ENCODE peak calls at places on chromosomes 5 and 9, in ten cellular contexts. S, B, G, L, E, H, Z, X, V and C are unnamed samples.

GRCh38 chr9:35905912-35906679 is at the start of gene HRCT1:
- DNase-seq in E (peak), G (peak), L (peak), H (no peak), V (no peak), S (no peak), B (no peak), X (peak), Z (peak), C (peak)

GRCh38 chr5:143698534-143698933 is 113.4 kb upstream of the HMHB1 start:
- DNase-seq in H (no peak), Z (no peak), L (no peak), B (no peak), S (no peak), X (no peak), E (no peak), V (no peak), G (no peak), C (no peak)

GRCh38 chr5:75337366-75338021 is 474 bp downstream of the HMGCR start:
- DNase-seq in L (peak), Z (peak), H (no peak), B (no peak), V (peak), G (no peak), S (no peak), E (peak), X (no peak), C (no peak)

GRCh38 chr9:130423272-130423671 is 21.5 kb upstream of the ASS1 start:
- DNase-seq in B (no peak), Z (no peak), L (no peak), X (no peak), S (no peak), H (no peak), G (no peak), E (no peak), V (peak), C (no peak)

GRCh38 chr9:123316053-123316718 is 39.8 kb upstream of the CRB2 start:
- DNase-seq in B (no peak), L (no peak), V (no peak), X (no peak), S (no peak), E (no peak), H (no peak), Z (no peak), G (no peak), C (no peak)

GRCh38 chr9:63816742-63817621 is 1468.0 kb downstream of the FOXD4L5 start:
- DNase-seq in E (peak), L (peak), S (peak), Z (peak), H (peak), V (peak), B (no peak), X (peak), G (peak), C (no peak)

GRCh38 chr5:121031487-121031886 is 567.4 kb downstream of the PRR16 start:
- DNase-seq in Z (no peak), L (no peak), H (no peak), V (peak), E (peak), X (no peak), B (no peak), S (no peak), G (no peak), C (no peak)

GRCh38 chr9:4640027-4640426 is 22.1 kb upstream of the PLPP6 start:
- DNase-seq in L (no peak), H (peak), V (peak), G (no peak), S (peak), E (peak), Z (peak), B (no peak), X (peak), C (no peak)

GRCh38 chr5:82106806-82107205 is 135.0 kb downstream of the ATG10 start:
- DNase-seq in B (no peak), Z (no peak), X (peak), S (peak), H (no peak), L (no peak), E (no peak), V (no peak), G (no peak), C (no peak)

GRCh38 chr5:64811050-64811640 is 42.4 kb downstream of the CWC27 start:
- DNase-seq in S (peak), Z (no peak), G (no peak), H (peak), L (no peak), V (peak), X (peak), E (peak), B (no peak), C (peak)

GRCh38 chr9:114132550-114132918 is 22.8 kb upstream of the COL27A1 start:
- DNase-seq in S (no peak), G (no peak), H (no peak), L (no peak), B (no peak), Z (no peak), V (no peak), E (no peak), X (no peak), C (no peak)

GRCh38 chr9:72812622-72813111 is 140.2 kb downstream of the ALDH1A1 start:
- DNase-seq in X (no peak), L (no peak), B (no peak), Z (no peak), S (no peak), H (no peak), G (no peak), E (no peak), V (no peak), C (no peak)

GRCh38 chr5:21152611-21153010 is 1164.6 kb upstream of the CDH18 start:
- DNase-seq in G (no peak), E (peak), H (no peak), Z (no peak), V (no peak), X (peak), B (no peak), L (no peak), S (no peak), C (peak)

GRCh38 chr5:91038180-91038808 is 344.8 kb downstream of the ARRDC3 start:
- DNase-seq in H (no peak), B (no peak), X (no peak), Z (no peak), V (no peak), S (peak), L (no peak), G (no peak), E (peak), C (no peak)

GRCh38 chr5:79227484-79227995 is 8.4 kb upstream of the JMY start:
- DNase-seq in E (peak), L (no peak), V (no peak), S (no peak), G (no peak), Z (no peak), H (no peak), B (no peak), X (no peak), C (no peak)

DNA sequence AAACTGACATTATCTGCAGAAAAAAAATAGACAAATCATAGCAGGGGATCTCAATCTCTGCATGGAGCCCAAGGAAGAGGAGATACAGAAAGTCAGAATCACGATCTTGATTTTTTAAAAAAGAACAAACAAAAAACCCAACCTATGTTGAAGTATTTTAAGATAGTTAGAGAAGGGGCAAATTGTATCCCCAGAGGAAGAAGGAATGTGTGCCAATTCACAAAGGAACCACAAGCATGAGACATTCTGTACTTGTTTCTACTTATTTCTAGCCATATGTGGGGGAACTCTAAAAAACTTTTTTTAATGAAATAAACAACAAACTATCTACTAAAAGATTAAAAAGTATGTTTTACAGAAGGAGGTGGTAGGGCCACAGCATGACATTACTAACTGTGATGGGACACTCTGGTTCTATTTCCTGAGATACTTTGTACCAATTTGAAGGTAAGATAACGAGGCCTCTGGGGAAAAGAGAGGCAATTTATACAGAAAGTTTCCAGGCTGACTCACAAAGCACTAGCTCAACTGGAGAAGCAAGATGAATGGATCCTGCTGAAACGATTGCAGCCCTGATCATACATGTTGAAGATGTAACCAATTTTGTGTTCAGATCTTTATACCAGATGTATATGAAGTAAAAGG is 22.5 kb downstream of the RANBP3L start:
- DNase-seq in S (no peak), G (no peak), X (peak), Z (peak), E (peak), L (no peak), H (no peak), V (no peak), B (no peak), C (no peak)
- H3K4me3 ChIP-seq in S (no peak), G (peak), X (no peak), Z (no peak), E (no peak), L (peak), H (no peak), V (no peak), B (no peak), C (no peak)

GRCh38 chr5:57776035-57776434 is 293.4 kb upstream of the ACTBL2 start:
- DNase-seq in E (no peak), L (no peak), Z (no peak), V (no peak), B (no peak), S (no peak), H (no peak), G (no peak), X (no peak), C (no peak)
- H3K4me3 ChIP-seq in E (no peak), L (no peak), Z (no peak), V (no peak), B (no peak), S (no peak), H (no peak), G (no peak), X (no peak), C (no peak)

DNA sequence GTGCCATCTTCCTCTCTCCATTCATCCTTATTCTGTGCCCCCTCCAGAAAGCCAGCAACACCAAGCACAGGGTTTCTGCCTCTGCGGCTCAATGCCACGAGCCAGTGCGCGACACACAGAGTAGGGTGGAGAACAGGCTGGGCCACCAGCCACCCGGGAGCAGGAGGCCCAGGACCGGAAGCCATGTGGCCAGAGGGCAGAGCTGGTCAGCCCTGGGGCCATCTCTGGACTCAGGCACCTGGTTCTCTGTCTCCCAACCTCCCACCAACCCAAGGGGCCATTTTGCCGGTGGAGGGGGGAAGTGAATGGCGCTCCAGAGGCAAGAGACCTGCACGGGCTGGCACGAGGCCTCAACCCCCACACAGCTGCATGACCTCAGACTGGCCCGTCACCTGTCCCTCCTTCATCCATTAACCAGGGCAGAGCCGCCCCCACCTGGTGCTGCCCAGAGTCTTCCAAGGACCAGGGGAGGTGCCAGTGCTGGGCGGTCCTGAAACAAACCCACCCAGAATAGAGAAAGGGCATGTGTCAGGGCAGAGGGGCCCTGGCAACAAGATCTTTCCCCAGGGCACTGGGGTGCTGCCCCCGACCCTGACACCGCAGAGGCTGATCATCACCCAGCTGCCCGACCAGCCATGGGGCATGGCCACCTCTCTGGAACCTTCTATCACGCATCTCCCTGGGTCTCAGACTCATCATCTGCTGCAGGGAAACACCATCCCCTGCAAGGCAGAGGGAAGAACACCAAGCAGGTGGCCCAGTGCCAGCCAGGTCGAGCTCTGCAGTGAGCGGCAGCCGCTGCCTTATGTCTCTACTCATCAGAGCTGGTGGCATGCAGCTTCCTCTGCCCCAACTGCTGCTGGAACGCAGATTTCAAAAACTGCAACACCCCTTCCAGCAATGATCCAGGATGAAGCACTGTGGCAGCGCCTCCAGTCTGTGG is 11.9 kb downstream of the VAV2 start:
- DNase-seq in X (no peak), Z (no peak), B (no peak), L (no peak), G (no peak), V (no peak), H (no peak), E (no peak), S (no peak), C (no peak)
- H3K4me3 ChIP-seq in X (no peak), Z (no peak), B (no peak), L (no peak), G (no peak), V (no peak), H (no peak), E (no peak), S (no peak), C (no peak)

GRCh38 chr5:54309751-54310432 is 481 bp downstream of the ARL15 start:
- DNase-seq in S (peak), L (no peak), X (peak), Z (peak), B (no peak), H (peak), G (no peak), E (no peak), V (peak), C (no peak)

GRCh38 chr5:54307583-54307982 is 2.8 kb downstream of the ARL15 start:
- DNase-seq in B (no peak), Z (no peak), E (no peak), X (no peak), L (no peak), G (no peak), S (no peak), H (no peak), V (no peak), C (no peak)

GRCh38 chr5:54311178-54311811 is 922 bp upstream of the ARL15 start:
- DNase-seq in X (peak), E (peak), S (peak), H (no peak), G (no peak), V (peak), B (no peak), Z (no peak), L (no peak), C (no peak)

GRCh38 chr5:54310433-54311177 is at the start of gene ARL15:
- DNase-seq in E (peak), X (peak), H (peak), S (peak), B (peak), G (peak), Z (peak), V (peak), L (peak), C (peak)

DNA sequence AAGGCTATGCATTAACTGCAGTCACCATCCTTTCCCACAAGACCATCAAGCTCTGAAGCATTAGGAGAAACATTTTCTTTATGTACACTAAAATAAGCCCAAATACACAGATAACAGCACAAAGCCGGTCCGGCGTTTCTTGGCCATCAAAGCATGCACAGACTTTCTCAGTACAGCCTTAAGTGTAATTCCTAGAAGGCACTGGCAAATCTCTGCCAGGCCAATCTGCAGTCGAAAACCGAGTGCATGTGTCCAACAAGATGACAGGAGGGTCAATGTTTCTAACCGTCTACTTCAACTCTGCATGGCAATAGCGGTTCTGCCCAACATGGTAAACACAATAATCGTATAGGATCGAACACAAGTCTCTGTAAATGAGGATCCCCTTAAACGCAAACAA is 1.1 kb downstream of the ARL15 start:
- DNase-seq in X (peak), S (no peak), E (peak), V (peak), H (peak), G (no peak), Z (peak), L (no peak), B (no peak), C (no peak)
- H3K4me3 ChIP-seq in X (peak), S (peak), E (peak), V (peak), H (peak), G (peak), Z (peak), L (peak), B (peak), C (peak)

DNA sequence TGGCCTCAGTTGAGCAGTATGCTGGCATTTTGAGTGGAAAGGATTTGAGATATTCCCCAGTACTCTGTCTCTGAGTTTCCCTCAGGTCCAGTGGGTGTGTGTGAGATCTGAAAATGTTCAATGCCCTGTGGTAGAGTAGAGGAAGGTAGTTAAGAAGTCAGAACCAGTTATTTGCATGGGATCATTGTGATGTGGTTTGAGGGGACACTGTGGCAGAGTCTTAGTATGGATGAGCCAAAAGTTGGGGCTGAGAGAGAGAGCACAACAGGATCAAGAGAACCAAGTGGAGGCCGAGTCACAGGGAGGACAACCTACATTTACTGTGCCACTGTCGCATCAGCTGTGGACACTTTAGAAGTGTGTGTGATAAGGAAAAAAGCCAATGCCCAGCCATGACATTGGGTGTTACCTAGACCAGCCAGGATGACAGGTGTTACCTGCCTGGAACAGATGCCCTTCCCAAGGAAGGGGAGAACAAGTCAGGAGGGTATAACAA is 128.9 kb upstream of the IL12B start:
- DNase-seq in B (no peak), L (no peak), X (no peak), S (no peak), E (no peak), V (no peak), G (no peak), H (no peak), Z (no peak), C (no peak)
- H3K4me3 ChIP-seq in B (no peak), L (no peak), X (no peak), S (no peak), E (no peak), V (no peak), G (no peak), H (no peak), Z (no peak), C (no peak)

GRCh38 chr5:150136841-150137167 is 18.8 kb downstream of the PDGFRB start:
- DNase-seq in X (no peak), V (no peak), B (no peak), G (no peak), L (no peak), S (no peak), Z (no peak), E (no peak), H (no peak), C (no peak)

GRCh38 chr5:150138551-150139265 is 16.9 kb downstream of the PDGFRB start:
- DNase-seq in L (peak), Z (peak), G (peak), X (peak), H (peak), S (peak), B (no peak), V (peak), E (peak), C (no peak)

GRCh38 chr5:150139334-150139733 is 16.3 kb downstream of the PDGFRB start:
- DNase-seq in H (no peak), B (no peak), Z (no peak), G (no peak), S (no peak), L (no peak), V (no peak), X (peak), E (peak), C (no peak)

GRCh38 chr5:150137168-150137957 is 18.3 kb downstream of the PDGFRB start:
- DNase-seq in H (no peak), S (peak), G (no peak), B (no peak), X (peak), E (no peak), L (no peak), Z (no peak), V (peak), C (no peak)

DNA sequence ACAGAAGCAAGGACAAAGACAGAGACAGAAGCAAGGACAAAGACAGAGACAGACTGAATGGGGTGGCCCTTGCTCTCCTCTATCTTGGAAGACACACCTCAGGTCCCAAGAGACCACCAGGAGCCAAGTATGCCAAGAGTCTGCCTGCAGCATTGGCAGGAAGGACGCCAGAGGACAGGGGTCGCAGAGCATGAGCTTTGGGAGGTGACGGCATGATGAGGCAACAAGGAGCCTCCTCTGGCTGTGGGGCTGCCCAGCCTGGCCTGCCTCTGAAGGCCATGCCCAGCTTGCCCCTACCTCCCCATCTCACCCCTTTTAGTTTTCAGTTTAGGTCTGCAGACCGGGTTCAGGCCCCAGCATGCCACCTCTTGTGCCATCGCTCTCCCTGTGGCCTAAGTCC is 17.6 kb downstream of the PDGFRB start:
- DNase-seq in S (no peak), X (peak), H (no peak), V (no peak), G (no peak), B (no peak), E (peak), Z (no peak), L (peak), C (no peak)
- H3K4me3 ChIP-seq in S (no peak), X (no peak), H (no peak), V (no peak), G (peak), B (no peak), E (no peak), Z (no peak), L (peak), C (peak)

DNA sequence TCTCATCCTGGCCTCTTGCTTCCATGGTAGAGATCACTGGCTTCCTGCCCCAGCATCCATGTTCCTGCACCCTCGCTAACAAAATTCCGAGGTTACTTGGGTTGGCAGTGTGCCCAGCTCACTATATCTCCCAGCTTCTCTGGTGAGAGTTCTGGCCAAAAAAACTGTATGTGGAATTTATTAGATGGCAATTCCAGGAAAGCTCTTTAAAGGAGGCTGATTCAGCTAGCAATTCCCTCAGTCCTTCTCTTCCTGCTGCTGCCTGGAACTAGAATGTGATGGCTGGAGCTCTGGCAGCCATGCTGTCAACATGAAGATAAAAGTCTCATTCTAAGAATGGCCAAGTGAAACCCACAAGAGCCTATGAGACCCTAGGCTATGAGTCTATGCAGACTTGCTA is 88.8 kb downstream of the SECISBP2 start:
- DNase-seq in G (no peak), S (no peak), Z (no peak), B (no peak), L (no peak), E (peak), X (no peak), H (no peak), V (no peak), C (no peak)
- H3K4me3 ChIP-seq in G (no peak), S (no peak), Z (no peak), B (no peak), L (no peak), E (no peak), X (no peak), H (no peak), V (no peak), C (no peak)

GRCh38 chr9:80968611-80969010 is 720.7 kb downstream of the TLE1 start:
- DNase-seq in Z (no peak), B (no peak), V (no peak), X (peak), H (no peak), L (no peak), S (no peak), G (no peak), E (peak), C (peak)
- H3K4me3 ChIP-seq in Z (no peak), B (no peak), V (no peak), X (no peak), H (no peak), L (no peak), S (no peak), G (no peak), E (no peak), C (no peak)